ENCODE peak calls at places on chromosomes 12 and 14, in four cellular contexts. O is OCI-LY7, A is HCT116, H is neural progenitor cell. S is an unnamed sample.

GRCh38 chr12:113149361-113150150 is at the start of gene CFAP73:
- DNase-seq in O (no peak), A (peak), H (peak), S (peak)

GRCh38 chr12:111887916-111888745 is 46.1 kb downstream of the MAPKAPK5 start:
- DNase-seq in O (no peak), A (no peak), H (no peak), S (no peak)

GRCh38 chr14:104979758-104980591 is 1.8 kb upstream of the AHNAK2 start:
- DNase-seq in O (no peak), A (no peak), H (no peak), S (peak)

GRCh38 chr12:9742665-9743064 is 9.8 kb upstream of the CLECL1 start:
- DNase-seq in O (no peak), A (no peak), H (no peak), S (no peak)

GRCh38 chr12:88756153-88756552 is 175.9 kb upstream of the KITLG start:
- DNase-seq in O (no peak), A (no peak), H (no peak), S (no peak)

GRCh38 chr14:23385244-23385643 is 8.4 kb downstream of the CMTM5 start:
- DNase-seq in O (no peak), A (no peak), H (no peak), S (no peak)

GRCh38 chr12:126483145-126484068 is 1418.2 kb downstream of the AACS start:
- DNase-seq in O (no peak), A (no peak), H (peak), S (no peak)

GRCh38 chr12:105220929-105221290 is 15.1 kb downstream of the APPL2 start:
- DNase-seq in O (no peak), A (no peak), H (no peak), S (peak)

GRCh38 chr12:48175613-48176416 is 7.6 kb upstream of the CCDC184 start:
- DNase-seq in O (no peak), A (no peak), H (no peak), S (no peak)
- H3K27ac ChIP-seq in O (no peak), A (no peak), H (no peak), S (peak)

DNA sequence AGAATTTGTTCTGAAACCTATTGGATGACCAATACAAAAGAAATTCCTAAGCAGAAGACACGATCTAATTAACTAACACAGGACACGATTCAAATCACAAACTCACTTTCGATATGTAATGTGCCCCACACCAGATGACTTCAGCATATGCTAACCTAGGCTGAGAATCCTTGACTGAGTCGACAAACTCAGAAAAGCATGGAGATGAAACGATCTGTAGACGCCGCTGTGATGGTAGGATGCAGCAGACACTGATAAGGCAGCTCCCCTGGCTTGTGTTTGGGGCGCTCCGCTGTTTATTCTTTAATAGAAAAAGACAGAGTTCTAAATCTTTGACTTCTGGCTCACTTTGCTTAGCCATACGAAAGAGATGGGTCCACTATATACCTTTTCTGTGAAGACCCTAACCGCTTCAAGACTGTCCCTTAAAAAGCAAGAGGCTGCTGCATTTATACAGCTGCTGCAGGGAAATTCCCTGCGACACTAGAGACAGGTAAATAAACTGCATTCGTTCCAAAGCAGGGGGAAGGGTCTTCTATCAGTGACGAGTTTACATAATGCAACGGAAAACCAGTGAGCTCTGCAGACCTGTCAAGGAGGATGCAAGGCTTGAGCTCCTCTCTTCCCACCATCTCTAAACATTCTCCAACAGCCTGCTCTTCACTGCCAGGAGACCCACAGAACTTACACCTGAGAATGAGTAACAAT is 926 bp downstream of the CHD8 start:
- DNase-seq in O (peak), A (no peak), H (no peak), S (peak)
- TF ChIP-seq EZH2phosphoT487 in O (no peak), A (no peak), H (no peak), S (no peak)

DNA sequence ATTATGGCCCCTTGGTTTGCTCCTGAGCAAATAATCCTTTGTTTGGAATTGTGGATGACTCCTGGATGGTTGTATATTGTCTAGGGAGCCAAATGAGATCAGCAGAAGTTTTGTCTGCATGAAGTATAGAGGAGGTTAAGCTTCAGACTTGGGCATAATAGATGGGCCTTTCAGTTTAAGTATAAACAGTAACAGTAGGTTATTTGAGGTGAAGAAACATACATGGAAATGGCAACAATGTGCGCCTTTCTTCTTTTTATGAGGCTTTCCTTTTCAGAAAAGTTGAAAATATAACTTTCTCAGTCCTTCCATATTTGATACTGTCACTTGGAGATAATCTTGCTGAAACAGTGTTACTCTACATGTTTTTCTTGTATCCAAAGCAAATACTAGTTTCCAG is 63.7 kb upstream of the PPP1R12A start:
- DNase-seq in O (no peak), A (no peak), H (no peak), S (no peak)
- H3K27ac ChIP-seq in O (no peak), A (no peak), H (no peak), S (no peak)

GRCh38 chr12:57695770-57696432 is 2.0 kb downstream of the OS9 start:
- DNase-seq in O (no peak), A (no peak), H (no peak), S (no peak)

GRCh38 chr12:57694459-57695019 is 607 bp downstream of the OS9 start:
- DNase-seq in O (no peak), A (no peak), H (peak), S (peak)

GRCh38 chr12:57692500-57692899 is 1.4 kb upstream of the OS9 start:
- DNase-seq in O (no peak), A (no peak), H (no peak), S (no peak)

GRCh38 chr12:57693659-57694458 is at the start of gene OS9:
- DNase-seq in O (peak), A (peak), H (peak), S (peak)

DNA sequence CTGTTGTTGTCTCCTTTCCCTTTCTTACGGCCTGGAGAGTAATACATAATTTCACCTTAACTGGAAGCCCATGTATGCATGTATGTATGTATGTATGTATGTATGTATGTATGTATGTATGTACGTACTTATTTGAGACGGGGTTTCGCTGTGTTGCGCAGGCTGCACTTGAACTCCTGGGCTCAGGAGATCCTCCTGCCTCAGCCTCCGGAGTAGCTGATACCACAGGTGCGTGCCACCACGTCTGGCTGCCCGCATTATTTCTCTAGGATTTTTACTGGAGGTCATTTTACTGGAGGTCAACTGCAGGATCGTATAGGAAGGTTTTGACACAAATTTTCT is 644 bp upstream of the OS9 start:
- DNase-seq in O (no peak), A (no peak), H (peak), S (no peak)
- TF ChIP-seq EZH2phosphoT487 in O (no peak), A (no peak), H (no peak), S (no peak)

DNA sequence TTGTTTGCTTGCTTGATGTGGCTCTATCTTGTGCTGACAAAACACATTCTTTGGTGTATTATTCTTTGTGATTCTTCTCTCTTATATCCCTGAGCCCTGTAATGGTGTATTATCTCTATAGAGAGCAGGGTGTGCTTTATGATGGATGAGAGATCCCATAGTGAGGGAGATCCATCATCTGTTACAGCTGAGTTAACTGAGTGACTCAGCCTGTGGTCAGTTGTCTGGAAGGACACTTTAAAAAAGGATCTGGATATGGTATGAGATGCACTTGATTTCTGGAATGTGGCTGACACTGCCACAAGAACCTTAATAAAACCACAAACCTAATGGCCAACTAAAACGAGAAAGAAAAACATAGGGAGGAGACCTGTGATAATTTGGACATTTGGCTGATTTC is 461.4 kb upstream of the SYT1 start:
- DNase-seq in O (no peak), A (no peak), H (no peak), S (no peak)
- H3K27ac ChIP-seq in O (no peak), A (no peak), H (no peak), S (no peak)

GRCh38 chr12:27032679-27033078 is 10.3 kb downstream of the MED21 start:
- DNase-seq in O (no peak), A (no peak), H (no peak), S (no peak)

GRCh38 chr12:27031531-27031930 is 9.2 kb downstream of the MED21 start:
- DNase-seq in O (no peak), A (no peak), H (no peak), S (no peak)

GRCh38 chr12:27034607-27035293 is 12.4 kb downstream of the MED21 start:
- DNase-seq in O (no peak), A (no peak), H (no peak), S (no peak)
- TF ChIP-seq EZH2phosphoT487 in O (no peak), A (no peak), H (no peak), S (no peak)